ENCODE peak calls at places on chromosome 13, in six cellular contexts. One of them, this sample, is unnamed.

GRCh38 chr13:110950356-110950755 is 35.5 kb upstream of the ANKRD10 start:
- DNase-seq in Right ventricle myocardium superior: no peak
- DNase-seq in stimulated activated CD4-positive, alpha-beta T cell treated with anti-CD3 and anti-CD28 coated beads, Interleukin-1b, Interleukin-23, amount 100 ng/mL, for 1 hour: no peak
- DNase-seq in cardiac muscle cell: no peak
- DNase-seq in AG08396: no peak
- DNase-seq in HCT116: no peak
- DNase-seq in this sample: no peak

GRCh38 chr13:110616103-110617101 is 1.1 kb downstream of the NAXD start:
- DNase-seq in Right ventricle myocardium superior: no peak
- DNase-seq in stimulated activated CD4-positive, alpha-beta T cell treated with anti-CD3 and anti-CD28 coated beads, Interleukin-1b, Interleukin-23, amount 100 ng/mL, for 1 hour: no peak
- DNase-seq in cardiac muscle cell: no peak
- DNase-seq in AG08396: peak; percentile 68
- DNase-seq in HCT116: peak; percentile 27
- DNase-seq in this sample: peak; percentile 63

GRCh38 chr13:100566543-100566942 is 22.0 kb downstream of the GGACT start:
- DNase-seq in Right ventricle myocardium superior: no peak
- DNase-seq in stimulated activated CD4-positive, alpha-beta T cell treated with anti-CD3 and anti-CD28 coated beads, Interleukin-1b, Interleukin-23, amount 100 ng/mL, for 1 hour: no peak
- DNase-seq in cardiac muscle cell: no peak
- DNase-seq in AG08396: no peak
- DNase-seq in HCT116: no peak
- DNase-seq in this sample: no peak

GRCh38 chr13:109163052-109163413 is 533.6 kb downstream of the MYO16 start:
- DNase-seq in Right ventricle myocardium superior: no peak
- DNase-seq in stimulated activated CD4-positive, alpha-beta T cell treated with anti-CD3 and anti-CD28 coated beads, Interleukin-1b, Interleukin-23, amount 100 ng/mL, for 1 hour: no peak
- DNase-seq in cardiac muscle cell: peak; percentile 34
- DNase-seq in AG08396: no peak
- DNase-seq in HCT116: no peak
- DNase-seq in this sample: no peak

GRCh38 chr13:75621147-75621546 is 15.0 kb upstream of the LMO7 start:
- DNase-seq in Right ventricle myocardium superior: no peak
- DNase-seq in stimulated activated CD4-positive, alpha-beta T cell treated with anti-CD3 and anti-CD28 coated beads, Interleukin-1b, Interleukin-23, amount 100 ng/mL, for 1 hour: no peak
- DNase-seq in cardiac muscle cell: no peak
- DNase-seq in AG08396: peak; percentile 35
- DNase-seq in HCT116: no peak
- DNase-seq in this sample: no peak

GRCh38 chr13:102033316-102033715 is 368.5 kb downstream of the FGF14 start:
- DNase-seq in Right ventricle myocardium superior: no peak
- DNase-seq in stimulated activated CD4-positive, alpha-beta T cell treated with anti-CD3 and anti-CD28 coated beads, Interleukin-1b, Interleukin-23, amount 100 ng/mL, for 1 hour: no peak
- DNase-seq in cardiac muscle cell: no peak
- DNase-seq in AG08396: no peak
- DNase-seq in HCT116: no peak
- DNase-seq in this sample: no peak

GRCh38 chr13:47252627-47253026 is 355.8 kb upstream of the HTR2A start:
- DNase-seq in Right ventricle myocardium superior: no peak
- DNase-seq in stimulated activated CD4-positive, alpha-beta T cell treated with anti-CD3 and anti-CD28 coated beads, Interleukin-1b, Interleukin-23, amount 100 ng/mL, for 1 hour: no peak
- DNase-seq in cardiac muscle cell: no peak
- DNase-seq in AG08396: peak; percentile 8
- DNase-seq in HCT116: no peak
- DNase-seq in this sample: no peak

GRCh38 chr13:23902975-23903905 is 5.9 kb upstream of the C1QTNF9B start:
- DNase-seq in Right ventricle myocardium superior: no peak
- DNase-seq in stimulated activated CD4-positive, alpha-beta T cell treated with anti-CD3 and anti-CD28 coated beads, Interleukin-1b, Interleukin-23, amount 100 ng/mL, for 1 hour: no peak
- DNase-seq in cardiac muscle cell: peak; percentile 18
- DNase-seq in AG08396: no peak
- DNase-seq in HCT116: no peak
- DNase-seq in this sample: no peak

GRCh38 chr13:94617389-94618000 is 15.8 kb downstream of the GPR180 start:
- DNase-seq in Right ventricle myocardium superior: no peak
- DNase-seq in stimulated activated CD4-positive, alpha-beta T cell treated with anti-CD3 and anti-CD28 coated beads, Interleukin-1b, Interleukin-23, amount 100 ng/mL, for 1 hour: no peak
- DNase-seq in cardiac muscle cell: peak; percentile 43
- DNase-seq in AG08396: no peak
- DNase-seq in HCT116: no peak
- DNase-seq in this sample: no peak

GRCh38 chr13:79423801-79424642 is 18.0 kb upstream of the RBM26 start:
- DNase-seq in Right ventricle myocardium superior: no peak
- DNase-seq in stimulated activated CD4-positive, alpha-beta T cell treated with anti-CD3 and anti-CD28 coated beads, Interleukin-1b, Interleukin-23, amount 100 ng/mL, for 1 hour: no peak
- DNase-seq in cardiac muscle cell: peak; percentile 56
- DNase-seq in AG08396: peak; percentile 28
- DNase-seq in HCT116: peak; percentile 28
- DNase-seq in this sample: no peak

GRCh38 chr13:77291779-77292178 is 35.1 kb downstream of the MYCBP2 start:
- DNase-seq in Right ventricle myocardium superior: no peak
- DNase-seq in stimulated activated CD4-positive, alpha-beta T cell treated with anti-CD3 and anti-CD28 coated beads, Interleukin-1b, Interleukin-23, amount 100 ng/mL, for 1 hour: no peak
- DNase-seq in cardiac muscle cell: no peak
- DNase-seq in AG08396: no peak
- DNase-seq in HCT116: no peak
- DNase-seq in this sample: no peak

GRCh38 chr13:97975280-97975850 is 21.9 kb downstream of the IPO5 start:
- DNase-seq in Right ventricle myocardium superior: no peak
- DNase-seq in stimulated activated CD4-positive, alpha-beta T cell treated with anti-CD3 and anti-CD28 coated beads, Interleukin-1b, Interleukin-23, amount 100 ng/mL, for 1 hour: no peak
- DNase-seq in cardiac muscle cell: no peak
- DNase-seq in AG08396: no peak
- DNase-seq in HCT116: no peak
- DNase-seq in this sample: no peak

GRCh38 chr13:100069278-100069677 is 19.6 kb upstream of the PCCA start:
- DNase-seq in Right ventricle myocardium superior: no peak
- DNase-seq in stimulated activated CD4-positive, alpha-beta T cell treated with anti-CD3 and anti-CD28 coated beads, Interleukin-1b, Interleukin-23, amount 100 ng/mL, for 1 hour: no peak
- DNase-seq in cardiac muscle cell: no peak
- DNase-seq in AG08396: no peak
- DNase-seq in HCT116: no peak
- DNase-seq in this sample: no peak

GRCh38 chr13:27551563-27551962 is 68.8 kb downstream of the LNX2 start:
- DNase-seq in Right ventricle myocardium superior: no peak
- DNase-seq in stimulated activated CD4-positive, alpha-beta T cell treated with anti-CD3 and anti-CD28 coated beads, Interleukin-1b, Interleukin-23, amount 100 ng/mL, for 1 hour: no peak
- DNase-seq in cardiac muscle cell: no peak
- DNase-seq in AG08396: no peak
- DNase-seq in HCT116: no peak
- DNase-seq in this sample: no peak

GRCh38 chr13:66171821-66172220 is 1058.3 kb downstream of the PCDH9 start:
- DNase-seq in Right ventricle myocardium superior: no peak
- DNase-seq in stimulated activated CD4-positive, alpha-beta T cell treated with anti-CD3 and anti-CD28 coated beads, Interleukin-1b, Interleukin-23, amount 100 ng/mL, for 1 hour: no peak
- DNase-seq in cardiac muscle cell: no peak
- DNase-seq in AG08396: no peak
- DNase-seq in HCT116: no peak
- DNase-seq in this sample: no peak

GRCh38 chr13:24176351-24177101 is 16.0 kb downstream of the SPATA13 start:
- DNase-seq in Right ventricle myocardium superior: no peak
- DNase-seq in stimulated activated CD4-positive, alpha-beta T cell treated with anti-CD3 and anti-CD28 coated beads, Interleukin-1b, Interleukin-23, amount 100 ng/mL, for 1 hour: no peak
- DNase-seq in cardiac muscle cell: no peak
- DNase-seq in AG08396: no peak
- DNase-seq in HCT116: no peak
- DNase-seq in this sample: no peak

GRCh38 chr13:99086869-99087129 is 108.9 kb upstream of the DOCK9 start:
- DNase-seq in Right ventricle myocardium superior: peak; percentile 63
- DNase-seq in stimulated activated CD4-positive, alpha-beta T cell treated with anti-CD3 and anti-CD28 coated beads, Interleukin-1b, Interleukin-23, amount 100 ng/mL, for 1 hour: no peak
- DNase-seq in cardiac muscle cell: no peak
- DNase-seq in AG08396: no peak
- DNase-seq in HCT116: no peak
- DNase-seq in this sample: no peak

GRCh38 chr13:91909617-91910016 is 511.2 kb downstream of the GPC5 start:
- DNase-seq in Right ventricle myocardium superior: no peak
- DNase-seq in stimulated activated CD4-positive, alpha-beta T cell treated with anti-CD3 and anti-CD28 coated beads, Interleukin-1b, Interleukin-23, amount 100 ng/mL, for 1 hour: no peak
- DNase-seq in cardiac muscle cell: no peak
- DNase-seq in AG08396: no peak
- DNase-seq in HCT116: no peak
- DNase-seq in this sample: no peak

GRCh38 chr13:100290165-100290801 is 201.4 kb downstream of the PCCA start:
- DNase-seq in Right ventricle myocardium superior: no peak
- DNase-seq in stimulated activated CD4-positive, alpha-beta T cell treated with anti-CD3 and anti-CD28 coated beads, Interleukin-1b, Interleukin-23, amount 100 ng/mL, for 1 hour: no peak
- DNase-seq in cardiac muscle cell: no peak
- DNase-seq in AG08396: no peak
- DNase-seq in HCT116: no peak
- DNase-seq in this sample: no peak

GRCh38 chr13:108086678-108087077 is 128.7 kb downstream of the LIG4 start:
- DNase-seq in Right ventricle myocardium superior: no peak
- DNase-seq in stimulated activated CD4-positive, alpha-beta T cell treated with anti-CD3 and anti-CD28 coated beads, Interleukin-1b, Interleukin-23, amount 100 ng/mL, for 1 hour: no peak
- DNase-seq in cardiac muscle cell: no peak
- DNase-seq in AG08396: peak; percentile 11
- DNase-seq in HCT116: no peak
- DNase-seq in this sample: no peak

GRCh38 chr13:92187378-92187989 is 789.1 kb downstream of the GPC5 start:
- DNase-seq in Right ventricle myocardium superior: no peak
- DNase-seq in stimulated activated CD4-positive, alpha-beta T cell treated with anti-CD3 and anti-CD28 coated beads, Interleukin-1b, Interleukin-23, amount 100 ng/mL, for 1 hour: no peak
- DNase-seq in cardiac muscle cell: peak; percentile 52
- DNase-seq in AG08396: peak; percentile 33
- DNase-seq in HCT116: no peak
- DNase-seq in this sample: peak; percentile 9

GRCh38 chr13:42333613-42334328 is 61.8 kb downstream of the AKAP11 start:
- DNase-seq in Right ventricle myocardium superior: no peak
- DNase-seq in stimulated activated CD4-positive, alpha-beta T cell treated with anti-CD3 and anti-CD28 coated beads, Interleukin-1b, Interleukin-23, amount 100 ng/mL, for 1 hour: no peak
- DNase-seq in cardiac muscle cell: peak; percentile 49
- DNase-seq in AG08396: peak; percentile 10
- DNase-seq in HCT116: no peak
- DNase-seq in this sample: peak; percentile 35

GRCh38 chr13:111288276-111288675 is 32.2 kb upstream of the TEX29 start:
- DNase-seq in Right ventricle myocardium superior: no peak
- DNase-seq in stimulated activated CD4-positive, alpha-beta T cell treated with anti-CD3 and anti-CD28 coated beads, Interleukin-1b, Interleukin-23, amount 100 ng/mL, for 1 hour: no peak
- DNase-seq in cardiac muscle cell: no peak
- DNase-seq in AG08396: no peak
- DNase-seq in HCT116: no peak
- DNase-seq in this sample: no peak

GRCh38 chr13:108155185-108156106 is 59.9 kb downstream of the LIG4 start:
- DNase-seq in Right ventricle myocardium superior: peak; percentile 67
- DNase-seq in stimulated activated CD4-positive, alpha-beta T cell treated with anti-CD3 and anti-CD28 coated beads, Interleukin-1b, Interleukin-23, amount 100 ng/mL, for 1 hour: peak; percentile 39
- DNase-seq in cardiac muscle cell: peak; percentile 65
- DNase-seq in AG08396: peak; percentile 50
- DNase-seq in HCT116: peak; percentile 38
- DNase-seq in this sample: peak; percentile 14

GRCh38 chr13:79528356-79528755 is 47.4 kb downstream of the NDFIP2 start:
- DNase-seq in Right ventricle myocardium superior: no peak
- DNase-seq in stimulated activated CD4-positive, alpha-beta T cell treated with anti-CD3 and anti-CD28 coated beads, Interleukin-1b, Interleukin-23, amount 100 ng/mL, for 1 hour: no peak
- DNase-seq in cardiac muscle cell: no peak
- DNase-seq in AG08396: no peak
- DNase-seq in HCT116: no peak
- DNase-seq in this sample: no peak

GRCh38 chr13:99039718-99040280 is 61.9 kb upstream of the DOCK9 start:
- DNase-seq in Right ventricle myocardium superior: no peak
- DNase-seq in stimulated activated CD4-positive, alpha-beta T cell treated with anti-CD3 and anti-CD28 coated beads, Interleukin-1b, Interleukin-23, amount 100 ng/mL, for 1 hour: no peak
- DNase-seq in cardiac muscle cell: no peak
- DNase-seq in AG08396: no peak
- DNase-seq in HCT116: no peak
- DNase-seq in this sample: no peak

GRCh38 chr13:29162638-29163037 is 342.5 kb downstream of the MTUS2 start:
- DNase-seq in Right ventricle myocardium superior: no peak
- DNase-seq in stimulated activated CD4-positive, alpha-beta T cell treated with anti-CD3 and anti-CD28 coated beads, Interleukin-1b, Interleukin-23, amount 100 ng/mL, for 1 hour: no peak
- DNase-seq in cardiac muscle cell: no peak
- DNase-seq in AG08396: no peak
- DNase-seq in HCT116: no peak
- DNase-seq in this sample: no peak